ENCODE peak calls at places on chromosome 15, in five cellular contexts. N is CD4-positive, alpha-beta memory T cell; D is trophoblast cell; C is sciatic nerve; R is nucleus accumbens. Y is an unnamed sample.

GRCh38 chr15:83585770-83586169 is 68.2 kb upstream of the ADAMTSL3 start:
- DNase-seq in N (no peak), D (no peak), C (no peak), R (no peak), Y (no peak)

GRCh38 chr15:99226802-99227201 is 22.6 kb downstream of the TTC23 start:
- DNase-seq in N (no peak), D (peak; percentile 65), C (no peak), R (no peak), Y (no peak)

GRCh38 chr15:28120359-28120640 is 21.2 kb upstream of the OCA2 start:
- DNase-seq in N (no peak), D (no peak), C (no peak), R (no peak), Y (no peak)

GRCh38 chr15:65286069-65286703 is 497 bp downstream of the PARP16 start:
- DNase-seq in N (no peak), D (peak; percentile 41), C (peak; percentile 70), R (peak; percentile 63), Y (no peak)

GRCh38 chr15:48478581-48478980 is 147.4 kb downstream of the DUT start:
- DNase-seq in N (no peak), D (no peak), C (no peak), R (no peak), Y (no peak)

GRCh38 chr15:52093539-52094502 is 18.8 kb downstream of the BCL2L10 start:
- DNase-seq in N (no peak), D (no peak), C (no peak), R (no peak), Y (no peak)

GRCh38 chr15:101050647-101051290 is 131.6 kb downstream of the LRRK1 start:
- DNase-seq in N (no peak), D (no peak), C (peak; percentile 49), R (no peak), Y (no peak)

GRCh38 chr15:58026552-58026951 is 39.0 kb downstream of the ALDH1A2 start:
- DNase-seq in N (no peak), D (no peak), C (no peak), R (no peak), Y (no peak)

GRCh38 chr15:32908135-32908801 is 190.5 kb downstream of the GREM1 start:
- DNase-seq in N (no peak), D (no peak), C (no peak), R (no peak), Y (no peak)

GRCh38 chr15:76153241-76154197 is 93.7 kb downstream of the TMEM266 start:
- DNase-seq in N (no peak), D (no peak), C (no peak), R (no peak), Y (no peak)

GRCh38 chr15:98942966-98943584 is 64.5 kb downstream of the PGPEP1L start:
- DNase-seq in N (no peak), D (no peak), C (no peak), R (no peak), Y (no peak)

GRCh38 chr15:29266052-29266572 is 3.5 kb downstream of the NSMCE3 start:
- DNase-seq in N (no peak), D (no peak), C (no peak), R (no peak), Y (no peak)

GRCh38 chr15:66630801-66631351 is 65.1 kb upstream of the LCTL start:
- DNase-seq in N (no peak), D (no peak), C (no peak), R (no peak), Y (no peak)

GRCh38 chr15:83547168-83547567 is 100.0 kb downstream of the SH3GL3 start:
- DNase-seq in N (no peak), D (no peak), C (no peak), R (no peak), Y (no peak)

GRCh38 chr15:80418892-80419537 is 14.8 kb downstream of the ARNT2 start:
- DNase-seq in N (no peak), D (peak; percentile 42), C (no peak), R (no peak), Y (no peak)

GRCh38 chr15:63246691-63247464 is 30.5 kb upstream of the APH1B start:
- DNase-seq in N (no peak), D (peak; percentile 97), C (no peak), R (no peak), Y (no peak)

GRCh38 chr15:59138243-59138642 is 33.3 kb downstream of the CCNB2 start:
- DNase-seq in N (peak; percentile 40), D (peak; percentile 45), C (no peak), R (no peak), Y (peak; percentile 23)

GRCh38 chr15:63491116-63491817 is 13.1 kb upstream of the USP3 start:
- DNase-seq in N (no peak), D (no peak), C (no peak), R (no peak), Y (no peak)

GRCh38 chr15:38828031-38828532 is 263.5 kb upstream of the RASGRP1 start:
- DNase-seq in N (no peak), D (no peak), C (no peak), R (no peak), Y (no peak)

GRCh38 chr15:90787881-90788280 is 70.7 kb downstream of the BLM start:
- DNase-seq in N (no peak), D (no peak), C (no peak), R (no peak), Y (no peak)

GRCh38 chr15:74497584-74497983 is 36.6 kb upstream of the UBL7 start:
- DNase-seq in N (no peak), D (peak; percentile 86), C (no peak), R (no peak), Y (no peak)

GRCh38 chr15:63971427-63971805 is 74.9 kb downstream of the DAPK2 start:
- DNase-seq in N (peak; percentile 15), D (no peak), C (no peak), R (no peak), Y (no peak)

GRCh38 chr15:74228723-74229081 is 7.4 kb upstream of the CCDC33 start:
- DNase-seq in N (no peak), D (no peak), C (no peak), R (no peak), Y (no peak)

GRCh38 chr15:39285663-39286062 is 295.2 kb upstream of the THBS1 start:
- DNase-seq in N (no peak), D (no peak), C (no peak), R (no peak), Y (no peak)

GRCh38 chr15:78943692-78944091 is 1.2 kb downstream of the CTSH start:
- DNase-seq in N (no peak), D (no peak), C (no peak), R (no peak), Y (no peak)

GRCh38 chr15:61893146-61893545 is 167.1 kb downstream of the VPS13C start:
- DNase-seq in N (no peak), D (no peak), C (no peak), R (no peak), Y (no peak)

GRCh38 chr15:57220220-57220619 is 156.1 kb upstream of the CGNL1 start:
- DNase-seq in N (no peak), D (no peak), C (no peak), R (no peak), Y (no peak)

GRCh38 chr15:100903191-100903590 is 16.0 kb upstream of the LRRK1 start:
- DNase-seq in N (no peak), D (no peak), C (no peak), R (no peak), Y (no peak)

GRCh38 chr15:43187544-43188155 is 2.4 kb downstream of the CCNDBP1 start:
- DNase-seq in N (peak; percentile 36), D (no peak), C (no peak), R (no peak), Y (peak; percentile 45)

Y was measured in naive thymus-derived CD4-positive, alpha-beta T cell.